ENCODE peak calls at places on chromosomes 2 and 18, in eight cellular contexts. I is HCT116, T is stomach, J is PC-3, D is IMR-90, E is GM23248, V is cardiac muscle cell, K is heart left ventricle. H is an unnamed sample.
A peak's percentile ranks its signal among the peaks of the same experiment; 100 is the strongest.

GRCh38 chr2:26519396-26519991 is 41.6 kb upstream of the OTOF start:
- DNase-seq in I (no peak), T (no peak), J (no peak), D (no peak), E (no peak), V (no peak), K (no peak), H (no peak)

GRCh38 chr2:28390241-28390856 is 2.3 kb upstream of the FOSL2 start:
- DNase-seq in I (peak; percentile 70), T (peak; percentile 92), J (peak; percentile 76), D (peak; percentile 91), E (peak; percentile 94), V (peak; percentile 98), K (peak; percentile 95), H (peak; percentile 90)

GRCh38 chr2:197273485-197273884 is 37.1 kb downstream of the ANKRD44 start:
- DNase-seq in I (no peak), T (peak; percentile 90), J (no peak), D (no peak), E (no peak), V (no peak), K (peak; percentile 42), H (peak; percentile 18)

GRCh38 chr2:88642278-88642677 is 15.0 kb upstream of the EIF2AK3 start:
- DNase-seq in I (no peak), T (no peak), J (no peak), D (peak; percentile 27), E (no peak), V (no peak), K (no peak), H (no peak)

GRCh38 chr2:190679813-190680591 is 31.1 kb downstream of the NAB1 start:
- DNase-seq in I (peak; percentile 16), T (peak; percentile 49), J (peak; percentile 41), D (peak; percentile 21), E (peak; percentile 38), V (peak; percentile 49), K (peak; percentile 37), H (peak; percentile 62)

GRCh38 chr18:46152436-46152807 is 48.2 kb downstream of the HAUS1 start:
- DNase-seq in I (no peak), T (no peak), J (peak; percentile 71), D (peak; percentile 83), E (peak; percentile 94), V (peak; percentile 57), K (peak; percentile 45), H (no peak)

GRCh38 chr2:201130524-201131186 is 14.7 kb downstream of the CFLAR start:
- DNase-seq in I (no peak), T (no peak), J (peak; percentile 88), D (peak; percentile 91), E (peak; percentile 88), V (peak; percentile 85), K (no peak), H (no peak)

GRCh38 chr2:72824224-72824842 is 1.5 kb downstream of the EXOC6B start:
- DNase-seq in I (peak; percentile 47), T (no peak), J (peak; percentile 75), D (peak; percentile 68), E (peak; percentile 86), V (peak; percentile 45), K (no peak), H (peak; percentile 71)

GRCh38 chr2:147845608-147846002 is 776 bp downstream of the ACVR2A start:
- DNase-seq in I (no peak), T (no peak), J (peak; percentile 17), D (peak; percentile 12), E (peak; percentile 51), V (peak; percentile 14), K (no peak), H (no peak)

GRCh38 chr2:223576873-223577272 is 25.3 kb downstream of the SCG2 start:
- DNase-seq in I (peak; percentile 73), T (no peak), J (no peak), D (peak; percentile 98), E (peak; percentile 97), V (peak; percentile 97), K (no peak), H (no peak)

GRCh38 chr2:172734711-172735645 is 667 bp upstream of the RAPGEF4 start:
- DNase-seq in I (no peak), T (no peak), J (no peak), D (no peak), E (peak; percentile 23), V (peak; percentile 14), K (no peak), H (no peak)

GRCh38 chr2:96580771-96581170 is 44.2 kb downstream of the ARID5A start:
- DNase-seq in I (peak; percentile 16), T (no peak), J (peak; percentile 44), D (no peak), E (peak; percentile 26), V (peak; percentile 67), K (no peak), H (no peak)

GRCh38 chr18:59715966-59716369 is 18.7 kb upstream of the CCBE1 start:
- DNase-seq in I (peak; percentile 8), T (no peak), J (peak; percentile 95), D (peak; percentile 95), E (peak; percentile 96), V (peak; percentile 90), K (no peak), H (no peak)

GRCh38 chr18:3726241-3726951 is 276.4 kb downstream of the TGIF1 start:
- DNase-seq in I (no peak), T (no peak), J (no peak), D (no peak), E (no peak), V (no peak), K (no peak), H (no peak)

GRCh38 chr2:185142677-185143076 is 544.3 kb downstream of the ZNF804A start:
- DNase-seq in I (no peak), T (no peak), J (no peak), D (no peak), E (no peak), V (no peak), K (no peak), H (no peak)

GRCh38 chr2:15941970-15942710 is 1.8 kb downstream of the MYCN start:
- DNase-seq in I (no peak), T (peak; percentile 36), J (no peak), D (no peak), E (peak; percentile 34), V (no peak), K (no peak), H (no peak)

GRCh38 chr2:196059491-196059960 is 9.1 kb downstream of the DNAH7 start:
- DNase-seq in I (no peak), T (no peak), J (no peak), D (no peak), E (peak; percentile 3), V (peak; percentile 2), K (no peak), H (no peak)

GRCh38 chr2:120901213-120901612 is 165.5 kb downstream of the GLI2 start:
- DNase-seq in I (no peak), T (no peak), J (no peak), D (no peak), E (no peak), V (no peak), K (peak; percentile 11), H (no peak)

GRCh38 chr2:174617120-174617519 is 19.5 kb upstream of the WIPF1 start:
- DNase-seq in I (no peak), T (no peak), J (no peak), D (no peak), E (peak; percentile 53), V (no peak), K (no peak), H (no peak)

GRCh38 chr2:174618179-174618578 is 20.6 kb upstream of the WIPF1 start:
- DNase-seq in I (no peak), T (no peak), J (no peak), D (no peak), E (no peak), V (no peak), K (no peak), H (no peak)

GRCh38 chr2:174614261-174614660 is 16.7 kb upstream of the WIPF1 start:
- DNase-seq in I (no peak), T (no peak), J (peak; percentile 92), D (peak; percentile 81), E (peak; percentile 92), V (no peak), K (no peak), H (no peak)

GRCh38 chr2:174617713-174618112 is 20.1 kb upstream of the WIPF1 start:
- DNase-seq in I (no peak), T (no peak), J (peak; percentile 9), D (no peak), E (no peak), V (no peak), K (no peak), H (peak; percentile 23)

GRCh38 chr2:174615951-174616436 is 18.4 kb upstream of the WIPF1 start:
- DNase-seq in I (no peak), T (no peak), J (peak; percentile 93), D (peak; percentile 74), E (peak; percentile 75), V (peak; percentile 67), K (no peak), H (no peak)
- H3K4me1 ChIP-seq in I (peaks cover 2% of the 10 kb centered on the region), T (peaks cover 45% of the 10 kb centered on the region), J (peaks cover 45% of the 10 kb centered on the region), D (peaks cover 12% of the 10 kb centered on the region), E (peaks cover 58% of the 10 kb centered on the region), V (no peaks in the 10 kb centered on the region), K (peaks cover 10% of the 10 kb centered on the region), H (peaks cover 5% of the 10 kb centered on the region)

DNA sequence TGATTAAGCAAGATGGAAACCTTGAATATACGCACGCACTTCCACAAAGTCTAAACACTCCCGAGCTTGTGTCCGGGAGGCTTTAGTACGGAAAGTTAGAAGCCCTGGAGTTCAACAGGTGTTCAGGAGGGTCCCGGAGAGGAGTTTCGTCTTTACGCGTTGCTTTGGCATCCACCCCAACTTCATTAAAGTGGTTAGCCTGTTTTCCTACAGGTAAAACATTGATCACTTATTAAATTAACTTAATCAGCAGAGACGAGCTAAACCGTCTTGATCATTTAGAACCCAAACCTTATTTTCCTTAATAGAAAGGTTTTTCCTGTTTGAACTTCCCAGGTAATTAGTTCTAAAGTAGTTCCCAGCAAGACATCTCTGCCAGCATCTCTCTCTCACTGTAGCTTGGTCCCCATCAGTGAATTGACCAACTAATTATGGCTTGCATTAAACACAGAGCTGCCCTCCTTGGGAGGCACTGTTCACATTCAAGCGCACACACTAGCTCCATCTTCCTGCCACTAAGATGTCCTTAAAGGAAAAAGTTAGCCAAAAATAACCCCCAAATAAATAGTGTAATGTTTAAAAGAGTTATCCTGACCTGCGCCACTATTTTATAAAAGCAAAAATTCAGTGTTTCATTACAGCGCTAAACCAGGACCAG is 1.4 kb downstream of the NPAS2 start:
- DNase-seq in I (no peak), T (no peak), J (peak; percentile 46), D (no peak), E (peak; percentile 12), V (peak; percentile 39), K (no peak), H (no peak)
- H3K27me3 ChIP-seq in I (no peaks in the 10 kb centered on the region), T (peaks cover 40% of the 10 kb centered on the region), J (no peaks in the 10 kb centered on the region), D (no peaks in the 10 kb centered on the region), E (no peaks in the 10 kb centered on the region), V (peaks cover 72% of the 10 kb centered on the region), K (no peaks in the 10 kb centered on the region), H (no peaks in the 10 kb centered on the region)

DNA sequence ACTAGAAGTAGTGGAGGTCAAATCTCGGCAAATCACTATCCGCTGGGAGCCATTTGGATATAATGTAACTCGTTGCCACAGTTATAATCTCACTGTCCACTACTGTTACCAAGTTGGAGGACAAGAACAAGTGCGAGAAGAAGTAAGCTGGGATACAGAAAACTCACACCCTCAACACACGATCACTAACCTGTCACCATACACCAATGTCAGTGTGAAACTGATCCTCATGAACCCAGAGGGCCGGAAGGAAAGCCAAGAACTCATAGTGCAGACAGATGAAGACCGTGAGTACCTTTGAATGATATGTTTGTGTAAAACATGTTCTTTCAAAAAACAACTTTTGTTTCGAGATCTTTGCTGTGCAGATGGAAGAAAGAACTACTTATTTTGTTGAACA is 502.6 kb downstream of the PTPRM start:
- DNase-seq in I (no peak), T (no peak), J (no peak), D (no peak), E (no peak), V (no peak), K (no peak), H (no peak)
- H3K4me1 ChIP-seq in I (no peaks in the 10 kb centered on the region), T (no peaks in the 10 kb centered on the region), J (no peaks in the 10 kb centered on the region), D (no peaks in the 10 kb centered on the region), E (no peaks in the 10 kb centered on the region), V (no peaks in the 10 kb centered on the region), K (no peaks in the 10 kb centered on the region), H (no peaks in the 10 kb centered on the region)

GRCh38 chr2:5497874-5498273 is 194.3 kb upstream of the SOX11 start:
- DNase-seq in I (no peak), T (peak; percentile 33), J (no peak), D (no peak), E (no peak), V (no peak), K (no peak), H (no peak)
- H3K27me3 ChIP-seq in I (no peaks in the 10 kb centered on the region), T (peaks cover 7% of the 10 kb centered on the region), J (no peaks in the 10 kb centered on the region), D (no peaks in the 10 kb centered on the region), E (no peaks in the 10 kb centered on the region), V (no peaks in the 10 kb centered on the region), K (no peaks in the 10 kb centered on the region), H (no peaks in the 10 kb centered on the region)